ENCODE peak calls at places on chromosomes 5 and 9, in eight cellular contexts. P is upper lobe of right lung; M is left ventricle myocardium inferior; V is dorsolateral prefrontal cortex; F is fibroblast of lung; S is prostate gland; T is CD8-positive, alpha-beta T cell; E is Peyer's patch. K is an unnamed sample. For H3K27me3, the result is how much of the 10 kb centered on the place peaks cover.

GRCh38 chr9:87674565-87675299 is 51.2 kb upstream of the CTSL start:
- DNase-seq in P (no peak), M (no peak), V (no peak), F (peak), S (no peak), T (no peak), E (no peak), K (no peak)

GRCh38 chr5:1919750-1920149 is 37.0 kb upstream of the IRX4 start:
- DNase-seq in P (no peak), M (no peak), V (no peak), F (no peak), S (no peak), T (no peak), E (no peak), K (no peak)

GRCh38 chr9:20405086-20405485 is 217.2 kb downstream of the MLLT3 start:
- DNase-seq in P (no peak), M (no peak), V (no peak), F (peak), S (no peak), T (no peak), E (no peak), K (no peak)

GRCh38 chr5:63131618-63132285 is 553.1 kb downstream of the LRRC70 start:
- DNase-seq in P (no peak), M (no peak), V (no peak), F (peak), S (no peak), T (no peak), E (no peak), K (no peak)

GRCh38 chr5:141805874-141806273 is 72.3 kb downstream of the PCDH1 start:
- DNase-seq in P (no peak), M (peak), V (no peak), F (no peak), S (no peak), T (no peak), E (no peak), K (no peak)

GRCh38 chr9:69932901-69933300 is 110.7 kb upstream of the MAMDC2 start:
- DNase-seq in P (no peak), M (no peak), V (peak), F (no peak), S (no peak), T (no peak), E (no peak), K (peak)

GRCh38 chr9:79662553-79662956 is 90.8 kb downstream of the TLE4 start:
- DNase-seq in P (no peak), M (no peak), V (no peak), F (no peak), S (no peak), T (no peak), E (no peak), K (no peak)

GRCh38 chr9:106059886-106060285 is 365.5 kb downstream of the TMEM38B start:
- DNase-seq in P (no peak), M (no peak), V (no peak), F (no peak), S (no peak), T (no peak), E (no peak), K (no peak)

GRCh38 chr9:27247756-27248155 is 49.2 kb downstream of the EQTN start:
- DNase-seq in P (no peak), M (no peak), V (no peak), F (peak), S (no peak), T (no peak), E (no peak), K (peak)

GRCh38 chr5:35230043-35230611 is at the start of gene PRLR:
- DNase-seq in P (peak), M (peak), V (no peak), F (peak), S (peak), T (no peak), E (no peak), K (no peak)

GRCh38 chr9:134938346-134939079 is 20.8 kb upstream of the FCN1 start:
- DNase-seq in P (no peak), M (no peak), V (no peak), F (no peak), S (no peak), T (no peak), E (no peak), K (no peak)

GRCh38 chr5:133128066-133128465 is 76.3 kb downstream of the HSPA4 start:
- DNase-seq in P (no peak), M (no peak), V (no peak), F (no peak), S (no peak), T (no peak), E (no peak), K (no peak)

GRCh38 chr9:114406441-114406840 is 18.7 kb upstream of the AKNA start:
- DNase-seq in P (no peak), M (no peak), V (no peak), F (no peak), S (no peak), T (no peak), E (no peak), K (no peak)

DNA sequence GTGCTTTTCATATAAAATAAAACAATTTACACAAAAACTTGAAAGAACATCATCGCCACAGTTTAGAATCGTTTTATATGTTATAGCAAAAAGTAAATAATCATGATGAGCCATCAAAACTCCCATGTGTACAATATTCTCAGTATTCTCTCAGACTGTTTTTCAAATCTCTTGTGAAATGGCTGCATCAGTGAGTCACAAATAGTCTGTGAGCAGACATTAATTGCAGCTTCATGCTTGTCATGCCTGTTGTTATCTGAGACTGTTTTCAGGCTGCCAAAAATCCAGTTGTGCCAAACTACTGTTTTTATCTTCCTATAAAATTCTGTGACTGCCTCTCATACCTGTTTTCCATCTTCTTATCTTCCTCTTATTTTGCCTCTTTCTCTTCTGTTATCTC is 292.2 kb downstream of the COX7C start:
- DNase-seq in P (no peak), M (no peak), V (no peak), F (peak), S (no peak), T (no peak), E (no peak), K (no peak)
- H3K4me3 ChIP-seq in P (no peak), M (no peak), V (no peak), F (no peak), S (no peak), T (no peak), E (no peak), K (no peak)

GRCh38 chr5:150993836-150994412 is 26.5 kb upstream of the GPX3 start:
- DNase-seq in P (no peak), M (no peak), V (no peak), F (no peak), S (no peak), T (no peak), E (no peak), K (no peak)

GRCh38 chr5:150992705-150993104 is 27.7 kb upstream of the GPX3 start:
- DNase-seq in P (no peak), M (no peak), V (no peak), F (no peak), S (no peak), T (no peak), E (no peak), K (no peak)

GRCh38 chr5:150993422-150993821 is 27.0 kb upstream of the GPX3 start:
- DNase-seq in P (no peak), M (no peak), V (no peak), F (no peak), S (no peak), T (no peak), E (no peak), K (no peak)

GRCh38 chr5:150987746-150988145 is 32.6 kb upstream of the GPX3 start:
- DNase-seq in P (no peak), M (no peak), V (no peak), F (no peak), S (peak), T (no peak), E (no peak), K (no peak)

DNA sequence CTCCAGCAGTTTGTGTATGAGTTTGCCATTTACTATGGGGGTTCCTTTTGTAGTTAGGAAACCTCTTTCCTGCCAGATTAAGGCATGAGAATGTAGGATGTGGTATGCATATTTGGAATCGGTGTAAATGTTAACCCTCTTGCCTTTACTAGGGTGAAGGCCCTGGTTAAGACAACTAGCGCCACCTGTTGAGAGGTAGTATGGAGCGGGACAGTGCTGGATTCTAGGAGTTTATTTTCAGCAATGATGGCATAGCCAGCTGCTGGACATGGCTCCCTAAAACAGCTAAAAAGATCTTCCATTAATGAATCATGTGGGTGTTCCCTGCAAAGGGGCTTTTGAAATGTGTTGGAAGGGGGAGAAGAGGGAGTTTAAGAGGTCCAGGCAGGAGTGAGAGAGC is 30.7 kb upstream of the GPX3 start:
- DNase-seq in P (no peak), M (no peak), V (no peak), F (no peak), S (no peak), T (no peak), E (no peak), K (peak)
- TF ChIP-seq CTCF in P (no peak), M (peak), V (no peak), F (peak), S (no peak), T (no peak), E (no peak), K (peak)

GRCh38 chr9:130264414-130265350 is 878 bp upstream of the HMCN2 start:
- DNase-seq in P (no peak), M (no peak), V (no peak), F (no peak), S (no peak), T (no peak), E (no peak), K (no peak)
- H3K27me3 ChIP-seq in P (under half), M (half or more), V (under half), F (half or more), S (under half), T (under half), E (under half), K (under half)

DNA sequence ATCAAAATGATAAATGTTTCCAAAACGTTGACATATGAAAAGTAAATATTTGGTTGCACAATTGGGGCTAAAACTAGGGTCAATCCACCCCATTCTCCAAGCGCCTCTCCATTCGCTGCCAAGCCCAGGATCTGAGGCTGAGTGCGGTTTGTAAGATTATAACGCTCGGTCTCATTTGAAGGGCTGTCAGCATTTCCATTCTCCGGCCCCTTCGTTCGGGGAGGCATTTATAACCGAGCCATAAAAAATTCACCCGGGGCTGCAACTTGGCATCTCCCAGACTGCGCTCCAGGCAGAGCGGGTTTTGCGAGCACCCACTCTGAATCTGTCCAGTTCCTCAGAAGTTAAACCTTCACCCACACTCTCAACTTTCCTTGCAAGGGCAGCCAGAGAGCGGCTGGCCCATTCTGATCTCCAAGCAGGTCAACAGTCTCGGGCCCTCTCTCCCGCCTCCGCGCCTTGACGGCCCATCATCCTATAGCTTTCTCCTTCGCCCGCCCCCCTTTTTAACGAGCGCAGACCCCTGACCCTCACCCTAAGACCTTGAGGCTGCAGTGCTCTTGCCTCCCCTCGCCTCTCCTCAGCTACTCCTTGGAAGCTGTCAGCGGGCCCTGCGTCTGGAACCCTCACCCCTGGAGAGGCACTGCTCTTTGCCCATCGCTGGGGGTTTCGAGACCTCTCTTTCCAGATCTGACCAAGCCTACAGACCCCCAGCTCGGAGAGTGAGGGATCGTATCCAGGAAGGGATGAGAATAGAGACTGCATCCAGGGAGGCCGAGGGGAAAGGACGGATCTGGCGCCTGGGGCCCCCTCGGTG is 1.1 kb downstream of the SLIT3 start:
- DNase-seq in P (no peak), M (no peak), V (peak), F (peak), S (no peak), T (no peak), E (no peak), K (no peak)
- H3K4me3 ChIP-seq in P (peak), M (peak), V (peak), F (no peak), S (peak), T (no peak), E (peak), K (peak)

GRCh38 chr5:138536665-138537315 is 6.2 kb downstream of the ETF1 start:
- DNase-seq in P (no peak), M (no peak), V (no peak), F (no peak), S (no peak), T (no peak), E (no peak), K (no peak)
- TF ChIP-seq CTCF in P (peak), M (peak), V (peak), F (peak), S (no peak), T (peak), E (peak), K (peak)

DNA sequence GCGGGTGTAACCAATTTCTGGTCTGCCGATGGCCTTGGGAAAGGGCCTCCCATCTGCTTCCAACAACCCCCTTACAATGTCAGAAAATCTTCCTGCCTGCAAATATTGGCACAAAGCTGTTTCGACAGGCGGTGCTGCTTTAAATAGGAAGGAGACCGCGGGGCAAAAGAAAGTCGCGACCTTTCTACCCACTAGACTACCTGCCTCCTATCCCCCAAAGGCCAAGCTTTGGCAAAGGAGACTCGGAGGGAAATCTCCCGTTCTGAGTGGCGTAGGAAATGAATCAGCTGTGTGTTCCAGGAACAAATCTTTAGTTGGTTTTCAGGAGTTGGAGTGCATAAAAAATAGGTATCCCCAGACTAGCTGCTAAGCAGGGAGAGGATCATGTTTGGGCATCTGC is 36.8 kb upstream of the NFIB start:
- DNase-seq in P (no peak), M (no peak), V (no peak), F (no peak), S (no peak), T (no peak), E (no peak), K (no peak)
- H3K27me3 ChIP-seq in P (under half), M (under half), V (under half), F (under half), S (under half), T (under half), E (under half), K (under half)

DNA sequence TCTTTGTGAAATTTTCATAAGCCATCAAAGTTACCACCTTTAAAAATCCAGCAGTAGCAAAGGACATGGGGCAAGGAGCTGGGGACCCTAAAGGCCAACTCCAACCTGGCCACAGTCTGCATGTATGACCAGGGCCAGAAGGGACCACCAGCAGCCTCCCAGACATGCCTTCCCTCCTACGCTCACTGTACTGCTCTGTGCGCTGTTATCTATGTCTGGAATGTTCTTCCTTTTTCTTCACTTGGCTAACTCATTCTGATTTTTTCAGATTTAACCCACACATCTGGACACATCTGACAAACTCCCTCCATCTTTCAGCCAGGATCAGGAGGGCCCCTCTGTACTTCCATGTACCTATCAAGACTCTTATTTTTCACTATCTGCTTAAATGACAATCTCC is 47.6 kb upstream of the TRAF1 start:
- DNase-seq in P (no peak), M (no peak), V (no peak), F (no peak), S (no peak), T (no peak), E (no peak), K (no peak)
- H3K4me3 ChIP-seq in P (no peak), M (no peak), V (no peak), F (no peak), S (no peak), T (no peak), E (no peak), K (no peak)

GRCh38 chr5:59660737-59661136 is 232.8 kb downstream of the PDE4D start:
- DNase-seq in P (no peak), M (no peak), V (no peak), F (peak), S (no peak), T (no peak), E (no peak), K (no peak)
- TF ChIP-seq CTCF in P (peak), M (peak), V (peak), F (peak), S (peak), T (no peak), E (peak), K (peak)

GRCh38 chr9:122219856-122220672 is 8.7 kb downstream of the LHX6 start:
- DNase-seq in P (no peak), M (no peak), V (no peak), F (peak), S (no peak), T (peak), E (no peak), K (no peak)

GRCh38 chr9:122223435-122223834 is 5.3 kb downstream of the LHX6 start:
- DNase-seq in P (no peak), M (no peak), V (no peak), F (no peak), S (no peak), T (no peak), E (no peak), K (no peak)

GRCh38 chr9:122220673-122221222 is 8.0 kb downstream of the LHX6 start:
- DNase-seq in P (no peak), M (no peak), V (no peak), F (no peak), S (no peak), T (no peak), E (no peak), K (no peak)

GRCh38 chr9:122221223-122221811 is 7.4 kb downstream of the LHX6 start:
- DNase-seq in P (no peak), M (no peak), V (no peak), F (no peak), S (no peak), T (no peak), E (no peak), K (no peak)

DNA sequence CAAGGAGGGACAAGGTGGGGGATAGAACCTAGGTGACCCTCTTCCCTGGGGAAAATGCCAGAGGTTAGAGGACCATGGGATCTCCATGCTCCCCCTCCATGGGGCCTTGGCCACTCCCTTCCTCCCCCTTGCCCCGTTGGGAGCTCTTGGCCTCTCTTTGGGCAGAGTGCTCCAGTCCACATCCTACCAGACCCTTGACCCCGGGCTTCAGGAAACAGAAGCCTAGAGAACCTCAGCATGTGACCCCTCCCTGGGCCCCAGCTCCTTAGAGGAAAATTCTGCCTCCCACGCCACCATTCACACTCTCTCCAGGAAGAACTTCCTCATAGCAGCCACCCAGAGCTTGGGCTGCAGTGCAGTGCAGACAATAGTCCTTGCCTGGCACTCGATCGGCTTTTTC is 6.0 kb downstream of the LHX6 start:
- DNase-seq in P (no peak), M (no peak), V (no peak), F (no peak), S (no peak), T (no peak), E (no peak), K (no peak)
- H3K27me3 ChIP-seq in P (half or more), M (half or more), V (half or more), F (half or more), S (under half), T (under half), E (under half), K (half or more)